ENCODE peak calls at places on chromosomes 7 and 10, in six cellular contexts. B is A549, P is WTC11, V is H1, F is K562, W is HepG2. D is an unnamed sample.

GRCh38 chr10:4016214-4016740 is 231.3 kb upstream of the KLF6 start:
- DNase-seq in P (no peak), F (peak), B (no peak), W (no peak), V (no peak), D (no peak)

GRCh38 chr7:99253369-99253768 is 19.3 kb upstream of the MYH16 start:
- DNase-seq in W (no peak), F (no peak), P (no peak), B (no peak), V (no peak), D (no peak)

GRCh38 chr10:3758491-3758970 is 26.5 kb downstream of the KLF6 start:
- DNase-seq in F (no peak), P (no peak), B (no peak), W (no peak), V (no peak), D (no peak)

GRCh38 chr10:22704348-22705341 is 9.7 kb downstream of the PIP4K2A start:
- DNase-seq in P (no peak), V (no peak), W (no peak), B (no peak), F (no peak), D (no peak)

GRCh38 chr10:74612195-74612594 is 214.2 kb upstream of the KAT6B start:
- DNase-seq in V (no peak), F (no peak), W (no peak), P (no peak), B (no peak), D (no peak)

GRCh38 chr7:47698386-47698785 is 116.5 kb upstream of the TNS3 start:
- DNase-seq in V (no peak), W (no peak), P (no peak), B (no peak), F (no peak), D (no peak)

GRCh38 chr10:11573497-11573896 is 38.0 kb downstream of the USP6NL start:
- DNase-seq in W (no peak), P (no peak), F (no peak), V (no peak), B (no peak), D (peak)

GRCh38 chr10:43436291-43437140 is at the start of gene ZNF487:
- DNase-seq in V (peak), P (peak), W (peak), B (peak), F (peak), D (peak)

GRCh38 chr10:17041626-17042520 is 87.7 kb downstream of the CUBN start:
- DNase-seq in F (no peak), P (no peak), V (no peak), B (no peak), W (no peak), D (no peak)

GRCh38 chr7:143383642-143383957 is 2.5 kb downstream of the ZYX start:
- DNase-seq in P (no peak), B (no peak), W (no peak), F (no peak), V (no peak), D (no peak)

GRCh38 chr10:11946652-11947051 is 96.0 kb downstream of the UPF2 start:
- DNase-seq in B (no peak), V (no peak), W (no peak), P (no peak), F (no peak), D (no peak)

GRCh38 chr10:52701647-52702046 is 70.9 kb downstream of the MBL2 start:
- DNase-seq in B (no peak), F (no peak), V (no peak), W (peak), P (no peak), D (no peak)

GRCh38 chr7:99901581-99901980 is 17.7 kb downstream of the TRIM4 start:
- DNase-seq in V (no peak), B (no peak), P (no peak), W (no peak), F (no peak), D (no peak)

GRCh38 chr7:134703781-134704180 is 57.1 kb downstream of the BPGM start:
- DNase-seq in W (peak), F (no peak), V (no peak), B (no peak), P (no peak), D (no peak)

GRCh38 chr10:86914734-86915133 is 42.7 kb downstream of the MMRN2 start:
- DNase-seq in F (no peak), V (no peak), P (no peak), B (no peak), W (no peak), D (no peak)

GRCh38 chr7:29989257-29989995 is at the start of gene SCRN1:
- DNase-seq in F (no peak), P (peak), W (peak), B (peak), V (no peak), D (peak)

GRCh38 chr10:47035447-47036337 is 124.5 kb downstream of the PTPN20 start:
- DNase-seq in B (no peak), F (no peak), W (no peak), V (no peak), P (peak), D (no peak)

GRCh38 chr7:81173766-81174281 is 255.0 kb upstream of the SEMA3C start:
- DNase-seq in F (no peak), V (no peak), B (no peak), W (no peak), P (no peak), D (peak)

GRCh38 chr7:93551931-93552330 is 22.6 kb downstream of the CALCR start:
- DNase-seq in B (no peak), W (no peak), F (no peak), V (no peak), P (no peak), D (no peak)

GRCh38 chr7:83835424-83835823 is 186.5 kb upstream of the SEMA3E start:
- DNase-seq in P (no peak), B (no peak), V (no peak), W (no peak), F (no peak), D (no peak)

GRCh38 chr7:132117181-132117580 is 459.1 kb downstream of the PLXNA4 start:
- DNase-seq in V (no peak), W (no peak), B (peak), F (no peak), P (no peak), D (no peak)

GRCh38 chr10:57799625-57800024 is 468.1 kb downstream of the IPMK start:
- DNase-seq in B (no peak), F (no peak), P (no peak), V (no peak), W (no peak), D (no peak)

GRCh38 chr7:154928136-154929005 is 74.6 kb downstream of the PAXIP1 start:
- DNase-seq in B (peak), V (no peak), F (peak), W (peak), P (no peak), D (peak)

GRCh38 chr10:17094844-17095243 is 34.8 kb downstream of the CUBN start:
- DNase-seq in V (no peak), B (no peak), P (no peak), F (no peak), W (no peak), D (no peak)

GRCh38 chr7:150665882-150666281 is 19.6 kb upstream of the GIMAP2 start:
- DNase-seq in V (no peak), P (no peak), W (no peak), F (no peak), B (no peak), D (no peak)

GRCh38 chr7:150665075-150665794 is 20.3 kb upstream of the GIMAP2 start:
- DNase-seq in V (no peak), W (no peak), P (no peak), B (no peak), F (no peak), D (no peak)

GRCh38 chr7:150668977-150669376 is 16.5 kb upstream of the GIMAP2 start:
- DNase-seq in B (no peak), P (no peak), W (no peak), V (no peak), F (no peak), D (no peak)

GRCh38 chr7:150666412-150666811 is 19.1 kb upstream of the GIMAP2 start:
- DNase-seq in B (no peak), W (no peak), F (no peak), P (no peak), V (no peak), D (no peak)

GRCh38 chr7:150668472-150668911 is 17.0 kb upstream of the GIMAP2 start:
- DNase-seq in F (no peak), P (no peak), W (no peak), B (no peak), V (no peak), D (no peak)
- TF ChIP-seq JUN in F (no peak), P (no peak), W (no peak), B (no peak), V (no peak), D (no peak)

GRCh38 chr10:129951251-129951808 is 12.7 kb downstream of the EBF3 start:
- DNase-seq in P (no peak), W (no peak), F (no peak), V (no peak), B (no peak), D (no peak)
- TF ChIP-seq JUN in P (no peak), W (no peak), F (no peak), V (no peak), B (no peak), D (no peak)

DNA sequence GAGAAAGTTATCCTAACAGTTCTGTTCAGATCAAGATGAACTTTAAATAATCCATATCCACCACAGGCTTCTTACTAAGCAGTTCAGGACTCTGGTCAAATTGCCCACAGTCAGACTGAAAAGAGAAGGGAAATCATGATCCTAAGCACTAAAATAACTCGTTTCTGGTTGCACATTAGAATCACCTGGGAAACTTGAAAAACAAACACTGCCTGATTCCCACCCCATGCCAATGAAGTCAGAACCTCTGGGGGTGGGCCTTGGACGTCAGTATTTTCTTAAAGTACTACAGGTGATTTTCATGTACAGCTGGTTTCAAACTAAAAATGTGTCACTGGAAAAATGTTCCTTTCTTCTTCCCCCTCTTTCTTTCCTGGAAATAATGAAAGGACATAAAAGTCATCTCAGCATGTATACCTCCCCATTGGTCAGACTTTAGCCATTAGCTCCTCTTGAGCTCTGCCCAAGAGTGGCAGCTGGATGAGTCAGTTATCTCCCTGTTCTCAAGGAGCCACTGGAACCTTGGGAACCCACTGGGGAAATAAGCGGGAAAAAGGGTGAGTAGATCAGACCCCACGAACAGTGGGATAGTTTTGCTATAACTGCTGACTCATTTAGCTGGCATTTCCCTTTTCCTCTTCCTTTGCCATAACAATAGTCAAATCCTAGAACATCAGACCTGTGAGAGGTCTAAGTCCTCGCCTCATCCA is 75.3 kb upstream of the IL6 start:
- DNase-seq in W (no peak), V (no peak), F (no peak), B (no peak), P (no peak), D (peak)
- TF ChIP-seq JUN in W (no peak), V (no peak), F (no peak), B (no peak), P (no peak), D (peak)

DNA sequence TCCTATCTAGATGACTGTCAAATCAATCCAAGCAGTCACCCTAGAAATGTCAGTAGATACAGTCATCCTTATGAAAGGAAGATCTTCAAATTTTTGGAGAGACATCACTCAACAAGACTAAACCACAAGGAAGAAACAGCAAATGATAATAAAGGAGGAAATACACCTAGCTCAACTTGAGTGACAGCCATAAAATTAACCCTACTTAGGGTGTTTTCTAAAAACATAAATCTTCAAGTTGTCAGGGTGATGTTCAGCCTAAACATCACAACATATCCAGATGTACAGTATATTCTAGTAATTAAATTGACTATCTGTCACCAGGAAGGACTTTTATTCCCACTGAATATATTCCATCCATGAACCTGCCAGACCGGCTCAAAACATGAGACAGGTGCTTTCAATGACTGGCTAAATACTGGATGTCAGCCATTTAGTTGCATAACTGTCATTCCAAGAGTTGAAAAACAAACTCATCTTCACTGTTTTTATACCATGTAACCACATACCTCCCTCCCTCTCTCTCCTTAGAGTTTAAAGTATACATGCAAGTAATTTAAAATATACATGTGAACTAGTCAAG is 298.1 kb upstream of the NEBL start:
- DNase-seq in F (no peak), V (no peak), W (no peak), B (peak), P (no peak), D (no peak)
- TF ChIP-seq JUN in F (no peak), V (no peak), W (no peak), B (no peak), P (no peak), D (no peak)

GRCh38 chr10:111148025-111148424 is 71.2 kb downstream of the ADRA2A start:
- DNase-seq in W (no peak), P (no peak), V (no peak), F (no peak), B (no peak), D (no peak)

GRCh38 chr10:111146025-111146640 is 69.3 kb downstream of the ADRA2A start:
- DNase-seq in P (no peak), B (no peak), F (no peak), W (no peak), V (no peak), D (no peak)

GRCh38 chr10:111148440-111148839 is 71.6 kb downstream of the ADRA2A start:
- DNase-seq in P (no peak), F (no peak), V (no peak), W (no peak), B (no peak), D (no peak)

GRCh38 chr10:111151595-111151994 is 74.8 kb downstream of the ADRA2A start:
- DNase-seq in P (no peak), B (no peak), F (no peak), V (no peak), W (no peak), D (no peak)
- TF ChIP-seq JUN in P (no peak), B (no peak), F (no peak), V (no peak), W (no peak), D (no peak)

DNA sequence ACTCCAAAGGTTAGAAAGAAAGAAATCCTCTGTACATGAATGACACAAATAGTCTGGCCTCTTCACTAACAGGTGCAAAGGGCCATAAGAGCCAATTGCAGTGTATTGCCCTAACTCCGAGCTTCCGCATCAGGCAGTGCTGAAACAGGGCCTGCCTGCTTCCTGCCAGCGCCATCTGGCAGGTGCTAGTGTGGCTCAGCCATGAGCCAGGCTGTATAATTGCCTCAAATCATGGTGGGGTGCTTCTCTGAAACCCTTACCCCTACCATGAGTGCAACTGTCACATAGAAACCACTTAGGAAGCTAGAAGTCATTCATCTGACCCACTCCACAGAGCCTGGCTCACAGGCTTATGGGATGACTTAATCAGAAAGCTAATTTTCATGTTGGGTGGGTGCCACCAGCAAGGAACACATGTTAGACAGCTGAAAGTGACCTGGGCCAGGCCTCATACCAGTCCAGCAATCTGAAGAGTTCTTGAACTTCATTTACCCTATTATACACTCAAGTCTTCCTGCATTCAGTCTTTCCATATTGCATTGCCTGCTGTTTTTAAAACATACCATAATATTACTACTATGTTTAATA is 133.3 kb upstream of the LAMB4 start:
- DNase-seq in B (no peak), F (no peak), V (no peak), P (no peak), W (no peak), D (no peak)
- TF ChIP-seq JUN in B (no peak), F (no peak), V (no peak), P (no peak), W (no peak), D (no peak)

D was measured in endothelial cell of umbilical vein.